ENCODE peak calls at places on chromosome 20, in ten cellular contexts. S, N, Y, B, V, R, L, H, G and A are unnamed samples.
A peak's percentile ranks its signal among the peaks of the same experiment; 100 is the strongest.

GRCh38 chr20:17620371-17621228 is 50.7 kb downstream of the DSTN start:
- DNase-seq in H (no peak), G (no peak), B (no peak), S (no peak), Y (no peak), L (no peak), R (no peak), V (no peak), N (no peak), A (no peak)

GRCh38 chr20:15756001-15756400 is 817.2 kb downstream of the KIF16B start:
- DNase-seq in G (no peak), V (no peak), H (no peak), S (no peak), B (no peak), N (no peak), L (no peak), R (no peak), Y (no peak), A (no peak)

GRCh38 chr20:23361651-23362391 is at the start of gene GZF1:
- DNase-seq in N (peak; percentile 87), G (peak; percentile 97), L (peak; percentile 98), V (peak; percentile 99), H (peak; percentile 95), R (peak; percentile 96), Y (peak; percentile 99), B (peak; percentile 99), S (peak; percentile 97), A (peak; percentile 98)

GRCh38 chr20:12327205-12327604 is 409.5 kb downstream of the BTBD3 start:
- DNase-seq in L (no peak), G (no peak), V (no peak), H (no peak), N (no peak), B (no peak), S (no peak), Y (no peak), R (no peak), A (peak; percentile 40)

GRCh38 chr20:56985286-56985685 is 281.2 kb downstream of the BMP7 start:
- DNase-seq in Y (no peak), B (no peak), S (no peak), V (no peak), R (no peak), L (no peak), N (no peak), H (no peak), G (no peak), A (no peak)

GRCh38 chr20:21393142-21393541 is 4.2 kb downstream of the NKX2-4 start:
- DNase-seq in B (no peak), V (no peak), Y (no peak), R (no peak), S (no peak), N (no peak), L (no peak), G (no peak), H (no peak), A (no peak)

GRCh38 chr20:9323622-9324021 is 190.8 kb upstream of the LAMP5 start:
- DNase-seq in Y (peak; percentile 20), V (no peak), N (peak; percentile 40), L (peak; percentile 29), G (no peak), S (no peak), H (peak; percentile 5), B (peak; percentile 41), R (no peak), A (no peak)

GRCh38 chr20:561437-562231 is 18.0 kb upstream of the CSNK2A1 start:
- DNase-seq in B (peak; percentile 79), H (no peak), S (peak; percentile 85), Y (peak; percentile 77), G (peak; percentile 67), N (peak; percentile 87), V (peak; percentile 27), L (peak; percentile 86), R (peak; percentile 56), A (peak; percentile 68)

GRCh38 chr20:60268502-60268901 is 310.3 kb downstream of the CDH26 start:
- DNase-seq in G (no peak), Y (no peak), S (no peak), V (no peak), N (no peak), L (no peak), R (no peak), B (no peak), H (no peak), A (no peak)

DNA sequence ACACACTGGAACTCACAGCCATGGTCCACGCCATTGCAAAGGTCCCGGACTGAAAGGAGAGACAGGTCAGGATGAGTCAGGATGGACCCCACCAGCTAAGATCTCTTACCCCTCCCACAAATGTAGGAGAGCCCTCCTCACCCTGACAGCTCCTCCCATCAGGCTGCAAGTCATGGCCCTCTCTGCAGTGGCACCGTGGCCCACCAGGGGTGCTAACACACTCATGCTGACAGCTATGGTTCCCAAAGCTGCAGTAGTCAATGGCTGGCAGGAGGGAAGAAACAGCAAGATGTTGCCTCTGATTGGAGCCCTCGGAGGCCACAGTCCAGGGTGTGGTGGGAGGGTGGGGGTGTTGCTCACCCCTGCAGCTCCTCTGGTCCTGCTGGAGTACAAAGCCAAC is 5.7 kb upstream of the RBPJL start:
- DNase-seq in H (no peak), G (no peak), Y (peak; percentile 24), S (no peak), R (peak; percentile 38), V (no peak), B (peak; percentile 61), L (peak; percentile 56), N (peak; percentile 71), A (no peak)
- TF ChIP-seq CTCF in H (peak; percentile 77), G (no peak), Y (peak; percentile 60), S (peak; percentile 39), R (peak; percentile 74), V (no peak), B (peak; percentile 56), L (peak; percentile 49), N (no peak), A (peak; percentile 56)

DNA sequence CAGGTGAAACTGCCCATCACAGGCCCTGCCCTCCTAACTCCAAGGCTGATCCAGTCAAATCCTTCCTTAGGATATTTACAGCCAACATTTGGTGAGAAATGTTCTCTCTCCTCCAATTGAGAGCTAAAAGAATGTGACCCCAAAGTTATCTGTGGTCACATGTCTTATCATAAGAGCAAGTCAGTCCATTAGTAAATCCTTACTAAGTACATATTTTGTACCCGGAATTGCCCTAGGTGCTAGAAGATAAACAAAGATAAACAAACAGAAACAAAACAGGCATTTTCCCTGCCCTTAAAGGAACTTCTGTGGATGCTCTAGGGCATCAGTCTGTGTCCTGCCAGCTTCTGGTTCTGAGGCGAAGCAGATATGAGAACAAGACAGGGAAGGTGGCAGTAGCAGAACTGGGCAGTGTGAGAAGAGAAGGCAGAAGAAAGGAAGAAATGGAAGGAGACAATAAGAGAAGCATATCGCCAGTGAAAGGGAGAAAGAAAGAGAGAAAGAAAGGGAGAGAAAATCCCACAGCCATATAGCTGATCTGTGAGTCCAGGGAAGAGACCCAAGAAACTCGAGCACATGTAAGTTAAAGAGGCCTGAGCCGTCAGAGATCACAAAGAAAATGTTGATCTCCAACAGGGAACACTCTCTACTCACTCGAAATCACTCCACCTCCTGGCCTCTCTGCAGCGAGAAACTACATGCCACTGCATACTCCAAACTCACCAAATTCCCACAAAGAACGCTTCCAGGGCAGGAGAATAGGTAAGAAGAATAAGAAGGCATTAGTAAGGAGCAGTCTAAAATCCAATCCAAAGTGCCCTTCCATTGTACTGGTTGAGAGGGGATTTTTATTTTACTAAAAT is 41.7 kb downstream of the CDK5RAP1 start:
- DNase-seq in N (no peak), Y (peak; percentile 11), G (no peak), R (no peak), B (no peak), S (no peak), V (no peak), L (no peak), H (no peak), A (peak; percentile 57)
- H3K4me3 ChIP-seq in N (no peak overlapping the region), Y (no peak overlapping the region), G (no peak overlapping the region), R (no peak overlapping the region), B (no peak overlapping the region), S (no peak overlapping the region), V (no peak overlapping the region), L (no peak overlapping the region), H (no peak overlapping the region), A (no peak overlapping the region)

GRCh38 chr20:37903317-37904007 is 535 bp downstream of the VSTM2L start:
- DNase-seq in N (peak; percentile 41), Y (no peak), B (no peak), H (no peak), G (no peak), V (no peak), R (no peak), S (no peak), L (no peak), A (no peak)

GRCh38 chr20:37904008-37904675 is 1.2 kb downstream of the VSTM2L start:
- DNase-seq in S (no peak), L (no peak), R (no peak), V (no peak), N (no peak), H (no peak), Y (no peak), B (no peak), G (no peak), A (no peak)

GRCh38 chr20:37901280-37901666 is 1.7 kb upstream of the VSTM2L start:
- DNase-seq in R (no peak), N (no peak), S (no peak), G (no peak), H (no peak), L (no peak), V (no peak), Y (no peak), B (peak; percentile 81), A (peak; percentile 23)

GRCh38 chr20:37902504-37903313 is at the start of gene VSTM2L:
- DNase-seq in L (no peak), G (no peak), N (peak; percentile 77), Y (peak; percentile 74), R (peak; percentile 25), V (no peak), H (no peak), B (peak; percentile 74), S (no peak), A (peak; percentile 53)

GRCh38 chr20:37901667-37902503 is 1.0 kb upstream of the VSTM2L start:
- DNase-seq in V (peak; percentile 26), Y (peak; percentile 72), R (peak; percentile 72), G (peak; percentile 35), B (peak; percentile 75), L (peak; percentile 61), N (peak; percentile 77), S (no peak), H (no peak), A (peak; percentile 55)
- TF ChIP-seq CTCF in V (no peak), Y (peak; percentile 67), R (peak; percentile 72), G (peak; percentile 24), B (peak; percentile 46), L (peak; percentile 85), N (peak; percentile 62), S (peak; percentile 40), H (peak; percentile 81), A (peak; percentile 43)

DNA sequence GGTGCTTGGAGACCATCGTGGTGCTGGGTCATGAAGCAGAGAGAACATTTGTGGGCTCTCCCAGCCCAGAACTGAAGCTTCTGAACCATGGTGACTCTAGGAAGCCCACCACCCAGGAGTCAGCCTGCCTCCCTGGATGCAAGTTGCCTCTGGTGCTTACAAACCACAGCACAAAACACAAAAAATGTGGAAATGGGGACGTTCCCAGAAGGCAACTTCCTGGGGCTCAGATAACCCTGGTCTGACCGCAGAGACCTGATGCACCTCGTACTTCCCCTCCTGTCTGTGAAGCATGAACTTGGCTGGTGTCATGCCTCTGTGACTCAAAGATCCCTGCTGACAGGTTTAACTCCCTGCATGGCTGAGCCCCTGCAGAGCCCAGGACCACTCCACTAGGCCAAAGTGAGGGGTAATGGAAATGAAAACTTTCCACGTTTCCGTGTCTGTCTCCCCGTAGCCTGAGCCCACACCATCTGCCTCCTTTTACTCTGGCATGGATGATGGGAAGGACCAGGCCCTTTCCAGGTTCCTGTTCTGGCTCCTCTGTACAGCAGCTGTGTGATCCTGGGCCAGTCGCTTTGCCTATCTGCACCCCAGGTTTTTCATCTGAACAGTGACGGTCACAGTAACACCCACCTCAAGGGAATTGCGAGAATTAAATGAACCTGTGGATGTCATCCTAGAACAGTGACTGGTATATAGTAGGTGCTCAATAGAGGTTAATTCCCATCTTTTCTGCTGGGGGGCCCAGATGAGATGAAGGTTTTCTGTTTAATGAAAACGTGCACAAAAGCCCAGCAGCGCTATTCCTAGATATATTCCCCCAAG is 57.7 kb downstream of the PPP1R16B start:
- DNase-seq in R (no peak), Y (no peak), N (no peak), B (no peak), V (no peak), L (no peak), H (no peak), S (no peak), G (no peak), A (no peak)
- H3K4me3 ChIP-seq in R (no peak overlapping the region), Y (no peak overlapping the region), N (no peak overlapping the region), B (no peak overlapping the region), V (no peak overlapping the region), L (no peak overlapping the region), H (no peak overlapping the region), S (no peak overlapping the region), G (no peak overlapping the region), A (no peak overlapping the region)